ENCODE peak calls at places on chromosomes 1 and 21, in seven cellular contexts. H, O, K, V, Q, U and G are unnamed samples.

GRCh38 chr1:59146651-59147358 is 150.1 kb upstream of the FGGY start:
- DNase-seq in O (peak), K (peak), Q (peak), V (peak), H (peak), U (peak), G (peak)

GRCh38 chr21:29349702-29350101 is 51.0 kb downstream of the BACH1 start:
- DNase-seq in H (no peak), Q (no peak), V (no peak), O (no peak), U (no peak), K (no peak), G (no peak)

GRCh38 chr1:83673287-83673686 is 325.6 kb downstream of the TTLL7 start:
- DNase-seq in Q (no peak), K (no peak), H (peak), U (no peak), V (no peak), O (peak), G (no peak)

GRCh38 chr1:207672525-207673130 is 27.7 kb downstream of the CR1L start:
- DNase-seq in U (no peak), V (no peak), K (peak), H (peak), Q (peak), O (peak), G (no peak)

GRCh38 chr1:206651958-206652890 is 16.9 kb downstream of the DYRK3 start:
- DNase-seq in Q (no peak), O (peak), H (no peak), U (no peak), V (no peak), K (no peak), G (no peak)

GRCh38 chr1:217907504-217907903 is 276.4 kb downstream of the SPATA17 start:
- DNase-seq in V (no peak), K (no peak), H (peak), Q (no peak), O (peak), U (no peak), G (no peak)

GRCh38 chr1:16257968-16258367 is 21.0 kb upstream of the CPLANE2 start:
- DNase-seq in K (no peak), H (no peak), V (no peak), U (no peak), O (no peak), Q (no peak), G (no peak)

GRCh38 chr1:188669715-188670114 is 1807.9 kb downstream of the BRINP3 start:
- DNase-seq in U (no peak), O (no peak), Q (no peak), V (no peak), H (peak), K (no peak), G (no peak)

GRCh38 chr1:171743014-171743870 is 1.4 kb upstream of the VAMP4 start:
- DNase-seq in K (no peak), U (no peak), Q (no peak), H (peak), V (no peak), O (peak), G (peak)

GRCh38 chr1:12748778-12749355 is 2.9 kb downstream of the CFAP107 start:
- DNase-seq in H (no peak), O (no peak), V (no peak), K (no peak), Q (no peak), U (no peak), G (no peak)

GRCh38 chr1:63703661-63704060 is 70.2 kb upstream of the ROR1 start:
- DNase-seq in Q (no peak), H (no peak), O (no peak), U (no peak), V (no peak), K (no peak), G (no peak)

GRCh38 chr1:211375286-211375818 is 48.7 kb downstream of the TRAF5 start:
- DNase-seq in U (no peak), Q (no peak), O (no peak), K (no peak), H (no peak), V (no peak), G (no peak)

GRCh38 chr21:38995071-38995669 is 188.1 kb downstream of the PSMG1 start:
- DNase-seq in O (no peak), V (no peak), Q (no peak), U (no peak), K (no peak), H (no peak), G (no peak)

GRCh38 chr21:38994014-38994413 is 188.3 kb downstream of the ETS2 start:
- DNase-seq in U (no peak), K (no peak), H (no peak), O (no peak), V (no peak), Q (no peak), G (no peak)

GRCh38 chr21:38995755-38996154 is 187.5 kb downstream of the PSMG1 start:
- DNase-seq in U (no peak), V (no peak), K (no peak), H (no peak), Q (no peak), O (no peak), G (no peak)

GRCh38 chr21:38992737-38993136 is 187.0 kb downstream of the ETS2 start:
- DNase-seq in H (no peak), O (no peak), V (no peak), U (no peak), Q (no peak), K (no peak), G (no peak)

DNA sequence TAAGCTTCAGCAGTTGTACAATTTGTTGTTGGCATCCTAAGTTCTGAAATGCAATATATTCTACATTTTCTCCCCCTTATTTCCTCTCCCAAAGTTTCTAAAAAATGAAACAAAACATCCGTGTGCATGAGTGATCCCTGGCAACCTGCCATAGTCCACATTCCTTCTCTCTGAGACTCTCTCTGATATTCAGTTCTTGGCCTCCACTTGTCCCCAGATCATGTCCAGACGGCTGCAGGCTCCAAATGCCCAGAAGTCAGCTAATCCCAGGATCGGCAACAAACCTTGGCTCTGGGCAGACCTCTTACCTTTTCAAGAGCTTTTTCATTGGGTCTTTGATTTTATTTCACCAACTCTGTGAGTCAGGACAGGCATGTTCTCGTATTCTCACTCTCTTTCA is 187.8 kb downstream of the ETS2 start:
- DNase-seq in U (peak), H (peak), K (peak), Q (peak), V (no peak), O (peak), G (peak)
- H3K27ac ChIP-seq in U (peak), H (peak), K (no peak), Q (peak), V (no peak), O (no peak), G (peak)

DNA sequence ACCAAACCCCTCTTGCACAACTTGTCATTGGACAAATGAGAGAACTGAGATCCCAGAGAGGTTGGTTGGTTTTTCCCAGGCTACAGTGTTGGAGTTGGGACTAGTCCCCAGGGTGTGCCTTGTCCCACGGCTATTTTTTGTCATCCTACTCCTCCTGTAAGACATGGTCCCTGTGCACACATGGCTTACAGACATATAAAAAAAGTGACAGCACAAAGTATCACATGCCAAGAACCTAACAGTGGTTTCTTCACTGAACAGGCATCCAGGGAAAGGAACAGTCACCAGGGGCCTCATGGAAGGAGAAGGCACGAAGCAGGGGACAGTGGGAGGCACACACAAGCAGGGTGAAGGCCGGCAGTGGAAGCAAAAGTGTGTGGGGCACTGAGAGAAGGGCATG is 36.5 kb downstream of the SERBP1 start:
- DNase-seq in Q (no peak), H (no peak), K (no peak), O (peak), U (no peak), V (no peak), G (no peak)
- H3K27ac ChIP-seq in Q (no peak), H (no peak), K (no peak), O (no peak), U (no peak), V (no peak), G (no peak)

DNA sequence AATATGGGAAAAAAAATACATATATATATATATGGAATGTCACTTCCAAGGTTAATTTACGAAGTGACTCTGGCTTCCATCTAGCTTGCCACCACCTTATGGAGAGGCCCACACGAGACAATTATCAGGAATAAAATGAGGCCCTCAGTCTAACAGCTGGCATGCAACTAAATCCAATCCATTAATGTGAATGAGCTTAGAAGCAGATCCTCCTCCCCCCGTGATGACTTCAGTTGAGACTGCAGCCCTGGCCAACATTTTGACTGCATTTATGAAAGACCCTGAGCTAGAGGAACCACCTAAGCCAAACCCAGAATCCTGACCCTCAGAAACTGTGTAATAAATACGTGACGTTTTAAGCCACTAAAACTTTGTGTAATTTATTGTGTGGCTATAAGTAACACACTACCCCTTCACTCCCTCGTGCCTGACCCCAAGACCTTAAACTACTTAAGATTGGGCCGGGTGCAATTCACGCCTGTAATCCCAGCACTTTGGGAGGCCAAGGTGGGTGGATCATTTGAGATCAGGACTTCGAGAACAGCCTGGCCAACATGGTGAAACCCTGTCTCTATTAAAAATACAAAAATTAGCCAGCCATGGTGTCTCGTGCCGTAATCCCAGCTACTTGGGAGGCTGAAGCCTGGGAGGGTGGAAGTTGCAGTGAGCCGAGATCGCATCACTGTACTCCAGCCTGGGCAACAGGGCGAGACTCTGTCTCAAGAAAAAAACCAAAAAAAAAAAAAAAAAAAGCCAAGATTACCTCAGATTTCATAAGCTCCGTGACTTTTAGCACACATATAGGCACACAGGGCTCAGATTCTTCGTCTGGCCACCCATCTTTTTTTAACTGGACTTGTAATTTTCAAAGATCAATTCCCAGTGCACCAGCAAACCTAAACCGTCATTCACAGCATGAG is 72.5 kb downstream of the ENAH start:
- DNase-seq in H (no peak), Q (no peak), O (no peak), V (no peak), K (no peak), U (no peak), G (no peak)
- H3K27ac ChIP-seq in H (no peak), Q (peak), O (no peak), V (no peak), K (no peak), U (peak), G (peak)

DNA sequence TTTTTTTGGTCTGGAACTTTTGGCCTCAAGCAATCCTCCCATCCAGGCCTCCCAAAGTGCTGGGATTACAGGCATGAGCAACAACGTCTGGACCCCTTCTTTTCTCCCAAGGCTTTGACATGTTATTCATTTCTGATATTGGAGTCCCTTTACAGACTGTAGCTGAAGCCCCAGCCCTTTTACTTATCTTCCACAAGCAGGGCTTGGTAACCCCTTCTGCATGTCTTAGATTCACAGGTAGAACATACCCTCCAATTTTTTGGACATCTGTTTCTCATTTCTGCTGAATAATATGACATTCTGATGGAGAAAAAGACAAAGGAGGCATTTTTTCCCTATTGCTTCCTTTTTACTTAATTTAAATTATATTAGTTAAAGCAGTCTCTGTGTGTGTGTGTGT is 39.2 kb upstream of the RGS21 start:
- DNase-seq in K (no peak), H (no peak), U (no peak), O (no peak), Q (no peak), V (no peak), G (no peak)
- H3K27ac ChIP-seq in K (no peak), H (no peak), U (no peak), O (no peak), Q (no peak), V (no peak), G (no peak)

DNA sequence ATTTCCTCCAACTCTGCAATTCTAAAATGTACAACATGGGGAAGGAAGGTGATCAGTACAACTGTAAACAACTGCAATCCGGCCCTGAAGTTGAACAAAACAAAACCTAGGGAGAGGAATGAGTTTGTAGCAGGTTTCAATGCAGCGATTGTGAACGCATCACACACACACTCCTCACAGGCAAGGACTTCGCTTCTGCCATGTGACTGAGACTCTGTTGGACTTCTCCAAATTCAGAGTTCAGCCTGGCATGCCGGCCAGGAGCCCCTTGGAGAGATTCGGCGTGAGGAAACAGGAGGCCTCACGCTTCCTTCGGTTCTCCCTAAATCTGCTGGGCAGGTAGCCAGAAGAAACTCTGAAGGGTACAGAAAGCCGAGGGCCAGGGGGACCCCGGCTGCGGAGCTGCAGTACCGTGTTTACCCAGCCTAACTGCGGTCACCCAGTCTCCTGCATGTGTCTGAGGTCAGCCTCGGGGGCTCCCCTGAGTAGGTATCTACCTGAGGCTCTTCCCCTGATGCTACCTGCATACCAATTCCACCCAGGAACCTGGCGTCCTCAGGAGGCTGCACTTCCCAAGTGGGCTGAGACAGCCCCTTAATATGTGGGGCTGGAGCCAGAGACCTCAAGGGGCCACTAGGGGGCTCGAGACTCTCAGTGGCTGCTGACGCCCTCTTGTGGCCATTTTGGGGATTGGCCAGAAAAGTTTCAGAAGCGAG is 2.9 kb upstream of the ANXA9 start:
- DNase-seq in H (peak), U (peak), K (peak), O (peak), Q (peak), V (peak), G (peak)
- H3K27ac ChIP-seq in H (no peak), U (peak), K (no peak), O (no peak), Q (peak), V (no peak), G (peak)

DNA sequence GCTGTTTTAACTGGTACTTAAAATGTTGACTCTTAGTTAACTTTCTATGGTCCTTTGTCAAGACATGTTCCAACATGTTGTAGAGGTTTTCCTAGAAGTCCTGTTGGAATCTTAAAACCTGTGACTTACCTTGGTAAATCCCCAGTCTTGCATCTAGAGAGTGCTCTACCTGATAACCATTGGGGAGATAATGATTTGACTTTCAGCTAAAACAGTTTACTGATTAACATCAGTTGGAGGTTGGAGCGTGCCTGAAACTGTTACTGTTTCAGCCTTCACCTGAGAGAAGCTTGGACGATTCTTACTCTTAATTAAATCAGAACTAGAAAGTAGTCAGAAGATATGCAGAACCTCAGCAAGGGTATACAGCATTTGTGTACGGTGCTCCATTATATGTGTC is 8.8 kb downstream of the MDM4 start:
- DNase-seq in H (no peak), O (no peak), V (no peak), K (no peak), Q (no peak), U (no peak), G (no peak)
- H3K27ac ChIP-seq in H (no peak), O (no peak), V (no peak), K (no peak), Q (no peak), U (no peak), G (no peak)

DNA sequence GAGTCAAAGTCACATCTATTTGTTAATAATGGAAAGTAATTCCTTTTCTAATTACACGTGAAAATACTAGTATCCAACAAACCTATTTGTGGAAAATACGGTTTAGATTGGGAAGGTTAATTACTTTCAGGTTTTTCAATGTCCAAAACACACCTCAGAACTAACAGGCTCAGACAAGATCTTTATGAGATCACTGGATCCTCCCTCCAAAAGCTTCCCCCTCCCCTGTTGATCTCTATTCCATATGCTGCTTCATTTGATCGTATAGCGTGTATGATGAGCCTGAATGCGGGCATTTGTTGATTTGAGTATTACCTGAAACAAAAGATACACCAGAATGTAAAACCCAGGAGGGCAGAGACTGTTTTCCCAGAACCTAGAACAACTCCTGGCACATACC is 26.5 kb downstream of the ERG start:
- DNase-seq in Q (no peak), V (no peak), O (no peak), U (no peak), K (no peak), H (no peak), G (no peak)
- H3K27ac ChIP-seq in Q (peak), V (no peak), O (no peak), U (no peak), K (no peak), H (no peak), G (no peak)

GRCh38 chr1:44999232-44999631 is 11.9 kb downstream of the HECTD3 start:
- DNase-seq in U (no peak), O (no peak), K (no peak), H (no peak), Q (no peak), V (no peak), G (no peak)
- H3K27ac ChIP-seq in U (no peak), O (no peak), K (no peak), H (no peak), Q (no peak), V (no peak), G (no peak)